ENCODE peak calls at places on chromosomes 4 and X, in seven cellular contexts. One of them, this sample, is unnamed.

GRCh38 chrX:42714981-42715688 is 62.8 kb downstream of the PPP1R2C start:
- DNase-seq in MCF 10A: peak; percentile 9
- DNase-seq in tibial nerve: no peak
- DNase-seq in body of pancreas: peak; percentile 82
- DNase-seq in bronchial epithelial cell: peak; percentile 58
- DNase-seq in cardiac muscle cell: peak; percentile 13
- DNase-seq in AG04450: no peak
- DNase-seq in this sample: no peak

GRCh38 chrX:18899796-18900380 is 84.0 kb downstream of the PHKA2 start:
- DNase-seq in AG04450: no peak
- DNase-seq in MCF 10A: no peak
- DNase-seq in bronchial epithelial cell: peak; percentile 4
- DNase-seq in cardiac muscle cell: peak; percentile 10
- DNase-seq in body of pancreas: no peak
- DNase-seq in tibial nerve: no peak
- DNase-seq in this sample: no peak

GRCh38 chrX:154058207-154058997 is 38.7 kb upstream of the IRAK1 start:
- DNase-seq in AG04450: no peak
- DNase-seq in MCF 10A: no peak
- DNase-seq in bronchial epithelial cell: no peak
- DNase-seq in cardiac muscle cell: no peak
- DNase-seq in tibial nerve: no peak
- DNase-seq in body of pancreas: no peak
- DNase-seq in this sample: no peak

GRCh38 chrX:47456080-47456479 is 26.9 kb downstream of the ZNF41 start:
- DNase-seq in body of pancreas: no peak
- DNase-seq in tibial nerve: no peak
- DNase-seq in bronchial epithelial cell: no peak
- DNase-seq in MCF 10A: no peak
- DNase-seq in cardiac muscle cell: no peak
- DNase-seq in AG04450: no peak
- DNase-seq in this sample: no peak

GRCh38 chr4:77156912-77157858 is at the start of gene CCNG2:
- DNase-seq in AG04450: peak; percentile 92
- DNase-seq in bronchial epithelial cell: no peak
- DNase-seq in body of pancreas: peak; percentile 88
- DNase-seq in cardiac muscle cell: peak; percentile 97
- DNase-seq in MCF 10A: peak; percentile 45
- DNase-seq in tibial nerve: peak; percentile 80
- DNase-seq in this sample: peak; percentile 92

GRCh38 chr4:10747186-10747585 is 62.6 kb upstream of the CLNK start:
- DNase-seq in tibial nerve: no peak
- DNase-seq in MCF 10A: no peak
- DNase-seq in body of pancreas: no peak
- DNase-seq in bronchial epithelial cell: no peak
- DNase-seq in AG04450: no peak
- DNase-seq in cardiac muscle cell: no peak
- DNase-seq in this sample: no peak

GRCh38 chrX:6279277-6279909 is 50.7 kb upstream of the NLGN4X start:
- DNase-seq in AG04450: no peak
- DNase-seq in body of pancreas: no peak
- DNase-seq in tibial nerve: no peak
- DNase-seq in MCF 10A: no peak
- DNase-seq in bronchial epithelial cell: no peak
- DNase-seq in cardiac muscle cell: no peak
- DNase-seq in this sample: no peak

GRCh38 chr4:167232805-167233522 is 1.3 kb downstream of the SPOCK3 start:
- DNase-seq in cardiac muscle cell: no peak
- DNase-seq in tibial nerve: no peak
- DNase-seq in MCF 10A: no peak
- DNase-seq in AG04450: no peak
- DNase-seq in bronchial epithelial cell: no peak
- DNase-seq in body of pancreas: no peak
- DNase-seq in this sample: no peak

GRCh38 chr4:102832105-102832504 is 4.8 kb upstream of the UBE2D3 start:
- DNase-seq in MCF 10A: no peak
- DNase-seq in cardiac muscle cell: no peak
- DNase-seq in bronchial epithelial cell: no peak
- DNase-seq in AG04450: no peak
- DNase-seq in tibial nerve: no peak
- DNase-seq in body of pancreas: no peak
- DNase-seq in this sample: no peak

GRCh38 chr4:111283066-111283677 is 660.3 kb upstream of the PITX2 start:
- DNase-seq in cardiac muscle cell: peak; percentile 67
- DNase-seq in tibial nerve: peak; percentile 20
- DNase-seq in bronchial epithelial cell: peak; percentile 48
- DNase-seq in body of pancreas: peak; percentile 63
- DNase-seq in AG04450: peak; percentile 15
- DNase-seq in MCF 10A: peak; percentile 77
- DNase-seq in this sample: no peak

GRCh38 chr4:53119685-53120084 is 246.2 kb downstream of the SCFD2 start:
- DNase-seq in cardiac muscle cell: peak; percentile 89
- DNase-seq in tibial nerve: no peak
- DNase-seq in bronchial epithelial cell: peak; percentile 61
- DNase-seq in AG04450: peak; percentile 36
- DNase-seq in body of pancreas: peak; percentile 14
- DNase-seq in MCF 10A: peak; percentile 28
- DNase-seq in this sample: no peak

GRCh38 chr4:99658666-99659065 is 1.0 kb upstream of the C4orf54 start:
- DNase-seq in tibial nerve: no peak
- DNase-seq in MCF 10A: no peak
- DNase-seq in body of pancreas: no peak
- DNase-seq in bronchial epithelial cell: no peak
- DNase-seq in cardiac muscle cell: no peak
- DNase-seq in AG04450: no peak
- DNase-seq in this sample: no peak

GRCh38 chr4:137659431-137659830 is 127.1 kb upstream of the PCDH18 start:
- DNase-seq in body of pancreas: no peak
- DNase-seq in cardiac muscle cell: no peak
- DNase-seq in bronchial epithelial cell: no peak
- DNase-seq in AG04450: no peak
- DNase-seq in MCF 10A: no peak
- DNase-seq in tibial nerve: no peak
- DNase-seq in this sample: peak; percentile 24

GRCh38 chrX:118755633-118756032 is 28.2 kb downstream of the IL13RA1 start:
- DNase-seq in body of pancreas: no peak
- DNase-seq in tibial nerve: no peak
- DNase-seq in AG04450: no peak
- DNase-seq in MCF 10A: peak; percentile 6
- DNase-seq in cardiac muscle cell: no peak
- DNase-seq in bronchial epithelial cell: no peak
- DNase-seq in this sample: no peak

GRCh38 chr4:6610856-6611430 is 29.5 kb upstream of the MRFAP1 start:
- DNase-seq in MCF 10A: no peak
- DNase-seq in cardiac muscle cell: no peak
- DNase-seq in AG04450: no peak
- DNase-seq in bronchial epithelial cell: no peak
- DNase-seq in tibial nerve: no peak
- DNase-seq in body of pancreas: no peak
- DNase-seq in this sample: no peak
- TF ChIP-seq CTCF in MCF 10A: no peak
- TF ChIP-seq CTCF in cardiac muscle cell: no peak
- TF ChIP-seq CTCF in AG04450: no peak
- TF ChIP-seq CTCF in bronchial epithelial cell: no peak
- TF ChIP-seq CTCF in tibial nerve: no peak
- TF ChIP-seq CTCF in body of pancreas: no peak
- TF ChIP-seq CTCF in this sample: no peak

DNA sequence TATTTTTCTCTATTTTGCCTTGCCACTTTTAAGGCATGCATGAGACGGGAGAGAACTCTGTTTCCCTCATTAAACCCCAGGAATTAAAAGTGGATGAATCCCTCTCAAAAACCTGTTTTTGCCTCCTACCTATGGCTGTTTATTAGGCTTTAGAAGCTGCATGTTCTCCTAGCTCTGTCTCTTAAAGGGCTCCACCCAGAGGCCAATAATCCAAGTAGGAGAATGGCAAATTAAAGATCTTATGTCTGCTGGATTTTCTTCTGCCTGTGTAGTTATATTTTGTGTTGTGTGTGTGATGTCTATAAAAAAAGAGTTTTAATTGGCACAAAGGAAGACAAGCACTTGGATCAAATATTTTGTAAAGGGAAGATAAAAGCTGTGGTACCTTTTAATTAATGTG is 32.4 kb downstream of the MAGEC1 start:
- DNase-seq in AG04450: no peak
- DNase-seq in bronchial epithelial cell: no peak
- DNase-seq in MCF 10A: peak; percentile 36
- DNase-seq in tibial nerve: no peak
- DNase-seq in cardiac muscle cell: peak; percentile 0
- DNase-seq in body of pancreas: no peak
- DNase-seq in this sample: no peak
- TF ChIP-seq CTCF in AG04450: no peak
- TF ChIP-seq CTCF in bronchial epithelial cell: no peak
- TF ChIP-seq CTCF in MCF 10A: no peak
- TF ChIP-seq CTCF in tibial nerve: no peak
- TF ChIP-seq CTCF in cardiac muscle cell: no peak
- TF ChIP-seq CTCF in body of pancreas: peak; percentile 44
- TF ChIP-seq CTCF in this sample: no peak

GRCh38 chrX:113950081-113950678 is 633.7 kb upstream of the HTR2C start:
- DNase-seq in body of pancreas: no peak
- DNase-seq in cardiac muscle cell: no peak
- DNase-seq in tibial nerve: no peak
- DNase-seq in bronchial epithelial cell: no peak
- DNase-seq in MCF 10A: no peak
- DNase-seq in AG04450: no peak
- DNase-seq in this sample: no peak

GRCh38 chrX:113947548-113947947 is 636.3 kb upstream of the HTR2C start:
- DNase-seq in tibial nerve: no peak
- DNase-seq in MCF 10A: peak; percentile 25
- DNase-seq in body of pancreas: no peak
- DNase-seq in AG04450: no peak
- DNase-seq in bronchial epithelial cell: no peak
- DNase-seq in cardiac muscle cell: no peak
- DNase-seq in this sample: no peak
- TF ChIP-seq CTCF in tibial nerve: no peak
- TF ChIP-seq CTCF in MCF 10A: peak; percentile 20
- TF ChIP-seq CTCF in body of pancreas: no peak
- TF ChIP-seq CTCF in AG04450: no peak
- TF ChIP-seq CTCF in bronchial epithelial cell: no peak
- TF ChIP-seq CTCF in cardiac muscle cell: no peak
- TF ChIP-seq CTCF in this sample: no peak

GRCh38 chr4:22962186-22962786 is 269.5 kb downstream of the GBA3 start:
- DNase-seq in bronchial epithelial cell: peak; percentile 22
- DNase-seq in body of pancreas: peak; percentile 7
- DNase-seq in MCF 10A: peak; percentile 61
- DNase-seq in AG04450: no peak
- DNase-seq in cardiac muscle cell: peak; percentile 30
- DNase-seq in tibial nerve: no peak
- DNase-seq in this sample: no peak
- TF ChIP-seq CTCF in bronchial epithelial cell: peak; percentile 44
- TF ChIP-seq CTCF in body of pancreas: peak; percentile 46
- TF ChIP-seq CTCF in MCF 10A: peak; percentile 51
- TF ChIP-seq CTCF in AG04450: peak; percentile 49
- TF ChIP-seq CTCF in cardiac muscle cell: peak; percentile 53
- TF ChIP-seq CTCF in tibial nerve: peak; percentile 21
- TF ChIP-seq CTCF in this sample: peak; percentile 46

DNA sequence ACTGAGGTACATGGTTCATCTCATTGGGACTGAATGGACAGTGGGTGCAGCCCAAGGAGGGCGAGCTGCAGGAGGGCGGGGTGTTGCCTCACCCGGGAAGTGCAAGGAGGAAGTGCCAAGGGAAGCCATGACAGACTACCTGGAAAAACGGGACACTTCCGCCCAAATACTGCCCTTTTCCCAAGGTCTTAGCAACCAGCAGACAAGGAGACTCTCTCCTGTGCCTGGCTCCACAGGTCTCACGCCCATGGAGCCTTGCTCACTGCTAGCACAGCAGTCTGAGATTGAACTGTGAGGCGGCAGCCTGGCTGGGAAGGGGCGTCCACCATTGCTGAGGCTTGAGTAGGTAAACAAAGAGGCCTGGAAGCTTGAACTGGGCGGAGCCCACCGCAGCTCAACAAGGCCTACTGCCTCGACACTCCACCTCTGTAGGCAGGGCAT is 14.7 kb upstream of the USP53 start:
- DNase-seq in body of pancreas: no peak
- DNase-seq in cardiac muscle cell: no peak
- DNase-seq in MCF 10A: no peak
- DNase-seq in bronchial epithelial cell: no peak
- DNase-seq in AG04450: no peak
- DNase-seq in tibial nerve: no peak
- DNase-seq in this sample: no peak
- TF ChIP-seq CTCF in body of pancreas: no peak
- TF ChIP-seq CTCF in cardiac muscle cell: no peak
- TF ChIP-seq CTCF in MCF 10A: no peak
- TF ChIP-seq CTCF in bronchial epithelial cell: no peak
- TF ChIP-seq CTCF in AG04450: no peak
- TF ChIP-seq CTCF in tibial nerve: no peak
- TF ChIP-seq CTCF in this sample: no peak

DNA sequence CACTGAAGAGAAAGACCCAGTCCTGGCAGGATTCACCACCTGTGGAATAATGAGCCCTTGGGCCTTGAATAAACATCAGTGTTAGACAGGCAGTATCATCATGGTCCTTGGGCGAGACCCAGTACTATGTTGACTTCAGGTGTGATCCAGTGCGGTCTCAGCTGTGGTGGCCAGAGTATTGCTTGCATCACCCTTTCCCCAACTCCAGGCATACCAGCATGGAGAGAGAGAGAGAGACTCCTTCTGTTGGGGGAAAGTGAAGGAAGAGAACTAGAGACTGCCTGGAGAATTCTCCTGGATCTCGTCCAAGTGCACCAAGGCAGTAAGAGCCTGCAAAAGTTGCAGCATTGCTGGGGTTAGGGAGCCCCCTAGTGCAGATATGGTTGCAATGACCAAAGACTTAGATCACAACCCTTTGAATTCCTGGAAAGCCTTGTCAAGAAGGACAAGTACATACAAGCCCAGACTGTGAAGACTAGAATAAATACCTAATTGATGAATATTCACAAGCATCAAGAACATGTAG is 61.1 kb upstream of the VAMP7 start:
- DNase-seq in cardiac muscle cell: peak; percentile 88
- DNase-seq in tibial nerve: no peak
- DNase-seq in bronchial epithelial cell: peak; percentile 95
- DNase-seq in MCF 10A: peak; percentile 91
- DNase-seq in AG04450: peak; percentile 66
- DNase-seq in body of pancreas: peak; percentile 77
- DNase-seq in this sample: peak; percentile 63
- TF ChIP-seq CTCF in cardiac muscle cell: peak; percentile 60
- TF ChIP-seq CTCF in tibial nerve: no peak
- TF ChIP-seq CTCF in bronchial epithelial cell: peak; percentile 68
- TF ChIP-seq CTCF in MCF 10A: peak; percentile 61
- TF ChIP-seq CTCF in AG04450: peak; percentile 69
- TF ChIP-seq CTCF in body of pancreas: peak; percentile 66
- TF ChIP-seq CTCF in this sample: peak; percentile 64

This sample was measured in AG09319.